ENCODE peak calls at places on chromosomes 2 and 18, in ten cellular contexts. H is endothelial cell; G is HL-60; F is cardiac muscle cell; R is A549; Q is CD8-positive, alpha-beta T cell; K is OCI-LY7; W is lower leg skin; B is spleen; L is Calu3. Z is an unnamed sample.

GRCh38 chr2:156903335-156903734 is 354.2 kb upstream of the GALNT5 start:
- DNase-seq in H (no peak), G (no peak), F (no peak), R (no peak), Q (no peak), K (no peak), W (no peak), B (no peak), L (no peak), Z (no peak)

GRCh38 chr18:37565138-37565984 is at the start of gene CELF4:
- DNase-seq in H (peak), G (no peak), F (no peak), R (peak), Q (no peak), K (no peak), W (no peak), B (peak), L (no peak), Z (peak)

GRCh38 chr18:54004828-54005227 is 219.6 kb downstream of the MBD2 start:
- DNase-seq in H (no peak), G (no peak), F (peak), R (peak), Q (no peak), K (no peak), W (no peak), B (no peak), L (peak), Z (no peak)

GRCh38 chr18:55090566-55091187 is 131.4 kb upstream of the CCDC68 start:
- DNase-seq in H (no peak), G (no peak), F (no peak), R (no peak), Q (no peak), K (no peak), W (no peak), B (no peak), L (no peak), Z (no peak)

GRCh38 chr2:86020984-86021383 is 84.7 kb downstream of the POLR1A start:
- DNase-seq in H (no peak), G (no peak), F (peak), R (no peak), Q (no peak), K (no peak), W (peak), B (peak), L (no peak), Z (no peak)

GRCh38 chr18:46243673-46244072 is 139.5 kb downstream of the HAUS1 start:
- DNase-seq in H (no peak), G (no peak), F (no peak), R (no peak), Q (no peak), K (no peak), W (no peak), B (no peak), L (no peak), Z (no peak)

GRCh38 chr2:233638836-233639235 is 2.6 kb downstream of the UGT1A10 start:
- DNase-seq in H (no peak), G (no peak), F (no peak), R (no peak), Q (no peak), K (peak), W (no peak), B (no peak), L (peak), Z (no peak)

GRCh38 chr2:217286833-217287232 is 427.0 kb upstream of the TNP1 start:
- DNase-seq in H (no peak), G (no peak), F (peak), R (no peak), Q (no peak), K (no peak), W (no peak), B (no peak), L (no peak), Z (no peak)

GRCh38 chr2:109702250-109702985 is 88.3 kb downstream of the SOWAHC start:
- DNase-seq in H (no peak), G (no peak), F (peak), R (peak), Q (no peak), K (no peak), W (no peak), B (no peak), L (peak), Z (no peak)

GRCh38 chr2:239793851-239794250 is 231.3 kb downstream of the NDUFA10 start:
- DNase-seq in H (no peak), G (no peak), F (peak), R (no peak), Q (no peak), K (no peak), W (no peak), B (no peak), L (no peak), Z (no peak)

GRCh38 chr2:216858312-216858711 is 1.6 kb downstream of the TNP1 start:
- DNase-seq in H (no peak), G (no peak), F (no peak), R (no peak), Q (no peak), K (no peak), W (no peak), B (no peak), L (no peak), Z (no peak)

GRCh38 chr18:27921904-27922541 is 254.9 kb downstream of the CDH2 start:
- DNase-seq in H (no peak), G (no peak), F (peak), R (peak), Q (no peak), K (no peak), W (no peak), B (no peak), L (peak), Z (no peak)

GRCh38 chr2:36902385-36903120 is 63.8 kb downstream of the STRN start:
- DNase-seq in H (no peak), G (no peak), F (no peak), R (no peak), Q (no peak), K (no peak), W (no peak), B (no peak), L (no peak), Z (no peak)

GRCh38 chr2:168658706-168659105 is 143.7 kb upstream of the NOSTRIN start:
- DNase-seq in H (no peak), G (no peak), F (no peak), R (no peak), Q (no peak), K (no peak), W (no peak), B (no peak), L (no peak), Z (no peak)

GRCh38 chr2:171297951-171298350 is 135.8 kb downstream of the METTL8 start:
- DNase-seq in H (no peak), G (no peak), F (no peak), R (no peak), Q (no peak), K (no peak), W (no peak), B (no peak), L (no peak), Z (no peak)

GRCh38 chr2:53403836-53404413 is 363.7 kb upstream of the CHAC2 start:
- DNase-seq in H (no peak), G (no peak), F (peak), R (peak), Q (no peak), K (no peak), W (no peak), B (no peak), L (peak), Z (no peak)

GRCh38 chr2:199851886-199852285 is 894 bp upstream of the FTCDNL1 start:
- DNase-seq in H (no peak), G (no peak), F (no peak), R (no peak), Q (no peak), K (no peak), W (no peak), B (no peak), L (no peak), Z (no peak)

GRCh38 chr2:106789185-106789584 is 96.8 kb downstream of the ST6GAL2 start:
- DNase-seq in H (no peak), G (no peak), F (no peak), R (peak), Q (no peak), K (peak), W (no peak), B (no peak), L (no peak), Z (no peak)

GRCh38 chr2:221451836-221452774 is 120.0 kb downstream of the EPHA4 start:
- DNase-seq in H (no peak), G (no peak), F (no peak), R (no peak), Q (no peak), K (no peak), W (no peak), B (no peak), L (no peak), Z (no peak)

GRCh38 chr18:54187372-54187771 is 37.1 kb downstream of the MBD2 start:
- DNase-seq in H (no peak), G (no peak), F (no peak), R (no peak), Q (no peak), K (no peak), W (no peak), B (no peak), L (no peak), Z (no peak)

GRCh38 chr18:7987284-7987976 is 420.3 kb downstream of the PTPRM start:
- DNase-seq in H (no peak), G (no peak), F (peak), R (peak), Q (no peak), K (no peak), W (no peak), B (no peak), L (no peak), Z (no peak)

GRCh38 chr2:116747103-116747502 is 1067.4 kb upstream of the DDX18 start:
- DNase-seq in H (no peak), G (no peak), F (no peak), R (no peak), Q (no peak), K (no peak), W (no peak), B (no peak), L (no peak), Z (no peak)
- TF ChIP-seq CTCF in H (no peak), G (no peak), F (no peak), R (no peak), Q (no peak), K (peak), W (no peak), B (no peak), L (no peak), Z (peak)

GRCh38 chr2:3335001-3335400 is 42.6 kb downstream of the EIPR1 start:
- DNase-seq in H (no peak), G (no peak), F (no peak), R (no peak), Q (no peak), K (no peak), W (no peak), B (peak), L (no peak), Z (no peak)
- TF ChIP-seq CTCF in H (no peak), G (no peak), F (no peak), R (no peak), Q (no peak), K (no peak), W (no peak), B (no peak), L (no peak), Z (no peak)

DNA sequence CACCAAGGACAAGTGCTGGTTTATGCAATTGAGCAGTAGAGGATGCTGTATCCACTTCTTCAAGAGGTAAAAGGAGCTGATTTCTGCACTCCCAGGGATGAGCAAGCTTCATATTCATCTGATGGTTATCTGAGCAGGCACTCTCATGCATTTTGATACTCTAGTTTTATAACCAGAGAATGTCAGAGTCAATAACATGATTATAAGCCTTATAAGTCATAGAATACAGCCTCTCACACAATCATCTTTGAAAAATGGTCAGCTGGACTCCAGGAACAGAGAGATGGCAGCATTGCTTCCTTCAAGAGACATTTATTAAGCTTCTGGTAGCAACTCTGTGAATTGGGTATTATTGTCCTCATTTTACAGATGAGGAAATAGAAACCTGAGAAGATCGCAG is 167.1 kb downstream of the SLC8A1 start:
- DNase-seq in H (no peak), G (no peak), F (peak), R (no peak), Q (no peak), K (peak), W (no peak), B (no peak), L (no peak), Z (no peak)
- TF ChIP-seq CTCF in H (no peak), G (no peak), F (peak), R (no peak), Q (no peak), K (peak), W (no peak), B (no peak), L (no peak), Z (no peak)

DNA sequence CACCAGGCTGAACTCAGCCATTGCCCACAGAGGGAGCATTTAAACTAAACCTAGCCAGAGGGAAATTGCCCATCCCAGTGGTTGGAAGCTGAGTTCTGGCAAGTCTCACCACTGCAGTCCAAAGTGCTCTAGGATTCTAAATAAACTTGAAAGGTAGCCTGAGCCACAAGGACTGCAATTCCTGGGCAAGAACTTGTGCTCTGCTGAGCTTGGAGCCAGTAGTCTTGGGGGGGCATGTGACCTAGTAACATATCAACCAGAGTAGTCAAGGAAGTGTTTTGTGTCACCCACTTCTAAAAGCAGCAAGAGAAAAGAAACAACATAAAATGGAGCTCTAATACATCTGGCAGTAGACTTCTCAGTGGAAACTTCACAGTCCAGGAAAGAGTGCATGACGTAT is 167.0 kb downstream of the PTH2R start:
- DNase-seq in H (no peak), G (no peak), F (no peak), R (no peak), Q (no peak), K (no peak), W (no peak), B (no peak), L (no peak), Z (no peak)
- TF ChIP-seq CTCF in H (no peak), G (no peak), F (no peak), R (no peak), Q (no peak), K (no peak), W (no peak), B (no peak), L (no peak), Z (no peak)

GRCh38 chr2:67733517-67733916 is 329.3 kb downstream of the C1D start:
- DNase-seq in H (peak), G (peak), F (peak), R (peak), Q (no peak), K (peak), W (no peak), B (peak), L (peak), Z (no peak)
- TF ChIP-seq CTCF in H (peak), G (peak), F (peak), R (peak), Q (no peak), K (peak), W (no peak), B (peak), L (no peak), Z (peak)

Z was measured in D721Med.